ENCODE peak calls at places on chromosomes 5 and 9, in four cellular contexts. K, V, U and T are unnamed samples.

GRCh38 chr5:174622067-174622466 is 102.3 kb upstream of the MSX2 start:
- DNase-seq in U (no peak), V (no peak), K (no peak), T (no peak)

GRCh38 chr9:133210609-133211008 is 1.6 kb upstream of the OBP2B start:
- DNase-seq in K (no peak), U (no peak), V (no peak), T (no peak)

GRCh38 chr5:6252581-6252980 is 125.8 kb downstream of the MED10 start:
- DNase-seq in V (no peak), U (no peak), K (peak), T (no peak)

GRCh38 chr9:13548556-13548955 is 269.1 kb upstream of the MPDZ start:
- DNase-seq in U (no peak), K (no peak), V (no peak), T (no peak)

GRCh38 chr5:122756263-122756911 is 18.5 kb upstream of the SNX2 start:
- DNase-seq in U (no peak), K (no peak), V (no peak), T (peak)

GRCh38 chr5:156476704-156477103 is 149.7 kb downstream of the SGCD start:
- DNase-seq in K (no peak), U (no peak), V (no peak), T (no peak)

GRCh38 chr5:158471179-158471924 is 612.4 kb upstream of the CLINT1 start:
- DNase-seq in U (no peak), V (no peak), K (no peak), T (no peak)

GRCh38 chr9:85639675-85640186 is 102.0 kb downstream of the AGTPBP1 start:
- DNase-seq in U (no peak), V (no peak), K (no peak), T (no peak)

GRCh38 chr5:33195431-33196128 is 245.2 kb upstream of the TARS1 start:
- DNase-seq in V (no peak), K (no peak), U (no peak), T (no peak)

GRCh38 chr9:948497-948896 is 28.0 kb upstream of the DMRT3 start:
- DNase-seq in U (no peak), V (no peak), K (no peak), T (no peak)

GRCh38 chr5:136205061-136205702 is 12.2 kb upstream of the SMIM32 start:
- DNase-seq in U (no peak), V (no peak), K (no peak), T (peak)

GRCh38 chr5:33260098-33260497 is 180.7 kb upstream of the TARS1 start:
- DNase-seq in V (no peak), U (no peak), K (no peak), T (peak)

GRCh38 chr5:81525690-81526089 is 131.8 kb upstream of the ACOT12 start:
- DNase-seq in U (no peak), V (no peak), K (no peak), T (no peak)

GRCh38 chr5:146072595-146072994 is 32.8 kb downstream of the PLAC8L1 start:
- DNase-seq in K (no peak), V (no peak), U (no peak), T (no peak)

GRCh38 chr5:152676177-152676576 is 271.1 kb upstream of the NMUR2 start:
- DNase-seq in K (no peak), U (no peak), V (no peak), T (no peak)

GRCh38 chr9:76654051-76654461 is 110.2 kb upstream of the PCA3 start:
- DNase-seq in K (no peak), U (no peak), V (no peak), T (no peak)

GRCh38 chr5:96408276-96408777 is 24.7 kb downstream of the PCSK1 start:
- DNase-seq in V (no peak), K (no peak), U (no peak), T (no peak)

GRCh38 chr5:135887447-135887864 is 8.2 kb downstream of the IL9 start:
- DNase-seq in V (peak), K (peak), U (peak), T (peak)

GRCh38 chr9:123081824-123082223 is 48.4 kb downstream of the GPR21 start:
- DNase-seq in V (peak), U (no peak), K (no peak), T (peak)

GRCh38 chr5:154818459-154819116 is 31.8 kb downstream of the FAXDC2 start:
- DNase-seq in U (no peak), K (no peak), V (no peak), T (no peak)

GRCh38 chr5:153523831-153524230 is 33.4 kb downstream of the GRIA1 start:
- DNase-seq in K (no peak), V (no peak), U (no peak), T (no peak)

GRCh38 chr9:70374962-70375618 is 39.4 kb downstream of the KLF9 start:
- DNase-seq in V (no peak), K (no peak), U (no peak), T (no peak)

GRCh38 chr9:109449036-109449798 is 48.9 kb downstream of the PTPN3 start:
- DNase-seq in U (no peak), K (peak), V (no peak), T (no peak)

GRCh38 chr5:95727764-95728191 is 3.4 kb upstream of the RHOBTB3 start:
- DNase-seq in U (no peak), V (peak), K (no peak), T (no peak)

GRCh38 chr5:1543398-1544293 is 19.9 kb upstream of the LPCAT1 start:
- DNase-seq in K (peak), V (no peak), U (no peak), T (no peak)